ENCODE peak calls at places on chromosomes 1 and 21, in eight cellular contexts. U, X, V, A, S, G, C and O are unnamed samples. For H3K9me3, the result is how much of the 10 kb centered on the place peaks cover.

GRCh38 chr1:33723251-33723650 is 140.6 kb upstream of the HMGB4 start:
- DNase-seq in U (no peak), X (no peak), V (no peak), A (no peak), S (no peak), G (no peak), C (no peak), O (no peak)

GRCh38 chr1:38140025-38140487 is 93.5 kb upstream of the POU3F1 start:
- DNase-seq in U (no peak), X (no peak), V (no peak), A (no peak), S (no peak), G (no peak), C (no peak), O (no peak)

GRCh38 chr1:243708210-243708609 is 141.8 kb downstream of the AKT3 start:
- DNase-seq in U (no peak), X (no peak), V (no peak), A (peak), S (no peak), G (no peak), C (no peak), O (no peak)

GRCh38 chr1:203185585-203185984 is 919 bp downstream of the CHI3L1 start:
- DNase-seq in U (no peak), X (no peak), V (no peak), A (no peak), S (no peak), G (no peak), C (no peak), O (peak)

GRCh38 chr1:210252621-210253041 is 20.0 kb downstream of the SERTAD4 start:
- DNase-seq in U (peak), X (no peak), V (no peak), A (no peak), S (peak), G (no peak), C (peak), O (peak)

GRCh38 chr1:23282967-23283366 is 61.1 kb downstream of the HNRNPR start:
- DNase-seq in U (no peak), X (no peak), V (no peak), A (peak), S (no peak), G (peak), C (no peak), O (no peak)

GRCh38 chr1:219537182-219537581 is 75.7 kb downstream of the ZC3H11B start:
- DNase-seq in U (no peak), X (no peak), V (no peak), A (no peak), S (no peak), G (no peak), C (no peak), O (no peak)

GRCh38 chr1:63772876-63773275 is 941 bp upstream of the ROR1 start:
- DNase-seq in U (no peak), X (no peak), V (no peak), A (no peak), S (no peak), G (no peak), C (no peak), O (no peak)

GRCh38 chr1:244603498-244603897 is 49.4 kb upstream of the DESI2 start:
- DNase-seq in U (no peak), X (peak), V (no peak), A (peak), S (no peak), G (peak), C (no peak), O (no peak)

GRCh38 chr1:39102537-39103320 is 76.6 kb downstream of the NDUFS5 start:
- DNase-seq in U (no peak), X (peak), V (no peak), A (peak), S (no peak), G (peak), C (peak), O (no peak)

GRCh38 chr1:213623103-213623581 is 364.6 kb upstream of the PROX1 start:
- DNase-seq in U (no peak), X (no peak), V (no peak), A (no peak), S (no peak), G (peak), C (no peak), O (no peak)

GRCh38 chr1:15214507-15214906 is 32.5 kb upstream of the FHAD1 start:
- DNase-seq in U (no peak), X (no peak), V (peak), A (peak), S (peak), G (no peak), C (peak), O (peak)

GRCh38 chr1:93495911-93496310 is 48.0 kb downstream of the FNBP1L start:
- DNase-seq in U (no peak), X (no peak), V (no peak), A (no peak), S (no peak), G (no peak), C (no peak), O (no peak)

GRCh38 chr1:93453911-93454310 is 6.0 kb downstream of the FNBP1L start:
- DNase-seq in U (no peak), X (no peak), V (no peak), A (no peak), S (no peak), G (no peak), C (no peak), O (no peak)

GRCh38 chr1:111448482-111448917 is 556 bp downstream of the WDR77 start:
- DNase-seq in U (no peak), X (no peak), V (no peak), A (no peak), S (no peak), G (peak), C (no peak), O (no peak)

DNA sequence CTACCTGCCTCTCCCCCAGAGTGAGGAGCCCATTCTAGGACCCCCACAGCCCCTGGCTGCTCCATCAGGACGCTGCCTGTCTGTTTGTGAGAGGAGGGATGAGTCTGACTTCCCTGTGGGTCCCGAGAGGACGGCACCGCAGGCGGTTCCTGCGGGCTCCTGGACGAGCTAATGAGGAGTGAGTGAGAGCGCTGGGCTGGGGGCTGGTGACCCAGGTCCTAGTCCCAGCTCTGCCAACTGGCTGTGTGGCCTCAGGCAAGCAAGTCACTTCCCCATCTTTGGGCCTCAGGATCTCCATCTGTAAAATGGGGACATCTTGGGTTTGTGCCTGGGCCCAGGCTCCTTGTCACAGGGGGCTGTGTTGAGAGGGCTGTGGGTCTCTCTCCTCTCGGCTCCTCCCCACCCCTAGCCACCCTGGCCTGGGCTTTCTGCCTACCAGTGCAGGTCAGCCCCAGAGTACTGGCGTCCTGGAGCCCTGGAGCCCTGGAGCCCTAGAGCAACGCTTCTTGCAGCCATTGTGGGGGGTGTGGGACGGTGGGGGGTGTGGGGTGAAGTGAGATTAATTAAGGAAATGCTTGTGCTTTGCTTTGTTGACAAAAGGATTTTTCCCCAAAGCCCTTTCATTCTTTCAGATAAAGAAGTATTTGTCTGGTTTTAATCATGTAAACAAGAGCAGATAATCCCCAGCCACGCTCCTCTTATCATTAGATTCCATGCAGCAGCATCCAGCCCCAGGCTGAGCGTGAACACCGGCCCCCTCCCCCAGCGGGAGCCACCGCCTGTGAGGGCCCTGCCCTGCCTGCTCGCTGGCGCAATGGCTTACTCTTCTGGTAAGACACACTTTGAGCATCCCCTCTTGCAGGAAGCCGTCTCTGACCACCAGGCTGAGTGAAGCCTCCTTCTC is 26.8 kb downstream of the SLC1A7 start:
- DNase-seq in U (no peak), X (no peak), V (no peak), A (no peak), S (no peak), G (no peak), C (no peak), O (no peak)
- TF ChIP-seq CTCF in U (no peak), X (no peak), V (no peak), A (no peak), S (no peak), G (no peak), C (no peak), O (no peak)

GRCh38 chr1:5371270-5371669 is 621.0 kb downstream of the NPHP4 start:
- DNase-seq in U (no peak), X (no peak), V (no peak), A (no peak), S (no peak), G (no peak), C (no peak), O (peak)
- H3K9me3 ChIP-seq in U (under half), X (under half), V (under half), A (under half), S (under half), G (under half), C (under half), O (under half)

GRCh38 chr1:118157506-118157905 is 27.5 kb downstream of the SPAG17 start:
- DNase-seq in U (no peak), X (no peak), V (no peak), A (no peak), S (no peak), G (no peak), C (no peak), O (no peak)

GRCh38 chr1:118158918-118159317 is 26.1 kb downstream of the SPAG17 start:
- DNase-seq in U (no peak), X (no peak), V (no peak), A (peak), S (no peak), G (no peak), C (no peak), O (no peak)

GRCh38 chr1:118151312-118151937 is 33.6 kb downstream of the SPAG17 start:
- DNase-seq in U (no peak), X (peak), V (peak), A (peak), S (peak), G (peak), C (peak), O (no peak)

GRCh38 chr1:118155106-118155505 is 29.9 kb downstream of the SPAG17 start:
- DNase-seq in U (no peak), X (no peak), V (no peak), A (no peak), S (no peak), G (no peak), C (no peak), O (no peak)

GRCh38 chr1:118154220-118154619 is 30.8 kb downstream of the SPAG17 start:
- DNase-seq in U (no peak), X (no peak), V (no peak), A (peak), S (no peak), G (peak), C (no peak), O (no peak)
- TF ChIP-seq CTCF in U (no peak), X (peak), V (no peak), A (peak), S (no peak), G (peak), C (no peak), O (no peak)

GRCh38 chr1:31467005-31467674 is 54.1 kb downstream of the SERINC2 start:
- DNase-seq in U (no peak), X (no peak), V (no peak), A (peak), S (no peak), G (no peak), C (no peak), O (no peak)
- H3K9me3 ChIP-seq in U (under half), X (under half), V (under half), A (under half), S (under half), G (under half), C (under half), O (under half)

GRCh38 chr21:46413365-46413696 is 45.4 kb upstream of the DIP2A start:
- DNase-seq in U (no peak), X (no peak), V (no peak), A (no peak), S (no peak), G (no peak), C (no peak), O (peak)
- TF ChIP-seq CTCF in U (no peak), X (no peak), V (no peak), A (no peak), S (no peak), G (no peak), C (no peak), O (no peak)